ENCODE peak calls at places on chromosomes 12 and 14, in four cellular contexts. G, P, H and J are unnamed samples.

GRCh38 chr14:92348154-92348553 is 25.2 kb downstream of the SLC24A4 start:
- DNase-seq in H (no peak), G (peak; percentile 95), P (no peak), J (no peak)

GRCh38 chr12:127722651-127723050 is 544.3 kb upstream of the TMEM132C start:
- DNase-seq in H (no peak), G (no peak), P (no peak), J (no peak)

GRCh38 chr12:130007771-130008170 is 103.9 kb upstream of the TMEM132D start:
- DNase-seq in P (no peak), H (no peak), G (no peak), J (no peak)

GRCh38 chr12:3192221-3192620 is 115.0 kb downstream of the TSPAN9 start:
- DNase-seq in G (no peak), H (no peak), P (no peak), J (no peak)

GRCh38 chr14:93207468-93208308 is 632 bp downstream of the UBR7 start:
- DNase-seq in P (no peak), G (peak; percentile 51), H (peak; percentile 37), J (no peak)

GRCh38 chr12:69266045-69266635 is 26.8 kb downstream of the CPSF6 start:
- DNase-seq in P (no peak), G (peak; percentile 70), H (no peak), J (no peak)

GRCh38 chr14:54572316-54572715 is 5.4 kb downstream of the SAMD4A start:
- DNase-seq in H (no peak), P (no peak), G (peak; percentile 82), J (no peak)

GRCh38 chr12:102806110-102806509 is 110.9 kb downstream of the PAH start:
- DNase-seq in H (no peak), P (no peak), G (no peak), J (no peak)

GRCh38 chr12:124779161-124780141 is 84.2 kb downstream of the SCARB1 start:
- DNase-seq in H (no peak), P (no peak), G (no peak), J (no peak)

GRCh38 chr12:9668141-9669018 is 1.1 kb upstream of the CLEC2D start:
- DNase-seq in P (no peak), G (no peak), H (no peak), J (no peak)

GRCh38 chr12:106133136-106134087 is 5.3 kb downstream of the NUAK1 start:
- DNase-seq in H (no peak), P (no peak), G (peak; percentile 91), J (no peak)

GRCh38 chr12:115450710-115451109 is 766.7 kb upstream of the TBX3 start:
- DNase-seq in P (no peak), H (no peak), G (no peak), J (no peak)

GRCh38 chr12:96094201-96094600 is 58.8 kb upstream of the LTA4H start:
- DNase-seq in P (no peak), H (no peak), G (peak; percentile 88), J (no peak)

GRCh38 chr14:31025335-31026075 is at the start of gene AP4S1:
- DNase-seq in P (peak; percentile 93), G (peak; percentile 13), H (peak; percentile 24), J (peak; percentile 28)

GRCh38 chr12:69966409-69966808 is 141.4 kb downstream of the MYRFL start:
- DNase-seq in H (peak; percentile 47), G (peak; percentile 95), P (no peak), J (no peak)

GRCh38 chr12:56205445-56205844 is 16.2 kb upstream of the SMARCC2 start:
- DNase-seq in G (no peak), H (no peak), P (no peak), J (no peak)

GRCh38 chr14:94595912-94596311 is 14.7 kb downstream of the SERPINA5 start:
- DNase-seq in G (no peak), H (no peak), P (no peak), J (no peak)

GRCh38 chr14:73958591-73958990 is 8.5 kb downstream of the COQ6 start:
- DNase-seq in G (no peak), P (no peak), H (no peak), J (no peak)

GRCh38 chr14:25882899-25883298 is 714.9 kb downstream of the NOVA1 start:
- DNase-seq in H (no peak), P (no peak), G (no peak), J (no peak)

GRCh38 chr14:60721331-60722162 is 2.6 kb downstream of the SIX4 start:
- DNase-seq in G (peak; percentile 85), H (no peak), P (peak; percentile 79), J (peak; percentile 20)

DNA sequence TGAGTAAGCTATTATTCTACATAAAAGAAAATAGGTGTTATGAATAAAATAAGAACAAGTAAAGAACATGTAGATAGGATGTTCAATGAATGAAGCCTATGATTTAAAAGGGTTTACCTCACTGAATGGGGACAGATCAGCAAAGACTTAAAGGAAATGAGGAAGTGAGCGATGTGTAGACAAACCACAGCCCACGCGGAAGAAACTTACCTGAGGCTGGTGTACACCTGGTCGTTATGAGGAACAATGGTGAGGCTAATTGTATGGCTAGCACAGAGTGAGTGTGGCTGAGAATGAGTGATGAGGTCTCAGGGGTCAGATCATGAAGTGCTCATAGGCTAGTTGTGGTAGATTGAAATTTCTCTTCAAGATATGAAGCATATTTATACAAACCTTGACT is 221.7 kb downstream of the ALG10B start:
- DNase-seq in P (no peak), H (no peak), G (no peak), J (no peak)
- H3K27ac ChIP-seq in P (no peak overlapping the region), H (no peak overlapping the region), G (no peak overlapping the region), J (no peak overlapping the region)

GRCh38 chr12:13905795-13906194 is 75.6 kb downstream of the GRIN2B start:
- DNase-seq in H (no peak), G (no peak), P (no peak), J (no peak)
- H3K36me3 ChIP-seq in H (no peaks in the 10 kb centered on the region), G (no peaks in the 10 kb centered on the region), P (no peaks in the 10 kb centered on the region), J (no peaks in the 10 kb centered on the region)

GRCh38 chr12:49109631-49110172 is 945 bp downstream of the LMBR1L start:
- DNase-seq in H (no peak), P (no peak), G (no peak), J (no peak)

GRCh38 chr12:49110191-49111155 is at the start of gene LMBR1L:
- DNase-seq in G (peak; percentile 99), P (peak; percentile 98), H (peak; percentile 98), J (peak; percentile 93)

GRCh38 chr12:49105504-49106120 is 5.0 kb downstream of the LMBR1L start:
- DNase-seq in G (peak; percentile 91), H (no peak), P (no peak), J (no peak)

GRCh38 chr12:49108958-49109404 is 1.7 kb downstream of the LMBR1L start:
- DNase-seq in H (peak; percentile 78), P (no peak), G (no peak), J (no peak)

DNA sequence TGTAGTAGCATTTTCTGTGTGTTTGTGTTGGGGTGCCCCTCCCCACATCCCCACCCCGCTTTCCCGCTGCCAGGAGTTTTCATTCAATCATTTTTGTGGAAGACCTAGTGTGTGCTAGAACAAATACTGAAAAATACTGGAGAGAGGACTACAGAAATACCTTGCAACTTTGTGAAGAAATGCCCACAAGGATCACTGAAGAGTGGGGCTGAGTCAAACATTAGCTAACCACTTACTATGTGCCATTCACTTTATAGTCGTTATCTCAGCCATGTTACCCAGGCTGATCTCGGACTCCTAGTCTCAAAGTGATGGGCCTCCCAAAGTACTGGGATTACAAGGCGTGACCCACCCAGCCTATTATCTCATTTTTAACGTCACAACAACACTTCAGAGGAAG is 559 bp upstream of the LMBR1L start:
- DNase-seq in G (no peak), P (no peak), H (no peak), J (no peak)
- H3K4me3 ChIP-seq in G (peak overlapping the region; percentile 94), P (peak overlapping the region; percentile 66), H (peak overlapping the region; percentile 97), J (peak overlapping the region; percentile 19)

GRCh38 chr12:92404921-92405320 is 259.3 kb upstream of the BTG1 start:
- DNase-seq in G (no peak), P (no peak), H (no peak), J (no peak)
- H3K27ac ChIP-seq in G (no peak overlapping the region), P (peak overlapping the region; percentile 84), H (no peak overlapping the region), J (peak overlapping the region; percentile 85)

GRCh38 chr14:102966256-102966655 is 43.8 kb downstream of the AMN start:
- DNase-seq in H (no peak), P (peak; percentile 51), G (no peak), J (no peak)

GRCh38 chr14:102965282-102965681 is 42.8 kb downstream of the AMN start:
- DNase-seq in G (no peak), H (no peak), P (no peak), J (no peak)

GRCh38 chr14:102964152-102964730 is 41.8 kb downstream of the AMN start:
- DNase-seq in H (no peak), G (no peak), P (peak; percentile 61), J (no peak)

GRCh38 chr14:102958461-102958860 is 36.0 kb downstream of the AMN start:
- DNase-seq in H (no peak), P (no peak), G (no peak), J (no peak)

DNA sequence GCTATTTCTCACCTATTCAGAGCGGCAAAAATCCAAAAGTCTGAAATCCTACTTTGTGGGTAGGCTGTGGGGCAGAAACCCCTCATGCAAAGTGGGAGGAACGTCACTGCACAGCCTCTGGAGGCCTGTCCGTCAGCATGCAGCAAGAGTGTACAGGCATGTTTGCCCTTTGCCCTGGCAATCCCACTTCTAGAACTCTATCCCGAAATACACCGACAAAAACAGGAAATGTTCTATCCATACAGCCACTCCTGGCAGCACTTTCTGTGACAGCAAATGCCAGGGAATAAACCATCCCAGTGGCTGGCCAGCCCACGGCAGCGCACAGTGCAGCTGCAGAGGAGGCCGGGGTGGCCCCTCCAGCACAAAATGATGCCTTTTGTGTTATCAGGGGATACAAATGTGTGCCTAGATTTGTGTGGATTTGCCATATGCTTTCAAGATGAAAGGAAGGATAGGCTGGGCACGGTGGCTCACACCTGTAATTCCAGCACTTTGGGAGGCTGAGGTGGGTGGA is 39.7 kb downstream of the AMN start:
- DNase-seq in P (no peak), H (no peak), G (no peak), J (no peak)
- H3K36me3 ChIP-seq in P (peaks cover 99% of the 10 kb centered on the region), H (peaks cover 100% of the 10 kb centered on the region), G (peaks cover 69% of the 10 kb centered on the region), J (peaks cover 11% of the 10 kb centered on the region)

GRCh38 chr12:109310247-109311125 is 1.4 kb upstream of the FOXN4 start:
- DNase-seq in P (no peak), H (no peak), G (no peak), J (no peak)
- H3K4me3 ChIP-seq in P (peak overlapping the region; percentile 43), H (peak overlapping the region; percentile 54), G (peak overlapping the region; percentile 48), J (peak overlapping the region; percentile 41)